ENCODE peak calls at places on chromosomes 13 and 19, in eight cellular contexts. D is kidney epithelial cell, M is fibroblast of lung, K is brain microvascular endothelial cell, G is right atrium auricular region, T is fibroblast of pulmonary artery, V is endodermal cell, C is HL-60. B is an unnamed sample.

GRCh38 chr13:34156841-34157365 is 339.0 kb downstream of the RFC3 start:
- DNase-seq in M (peak), D (peak), K (peak), G (peak), T (peak), V (peak), C (peak), B (peak)

GRCh38 chr13:50220938-50221337 is 205.7 kb downstream of the KCNRG start:
- DNase-seq in C (peak), V (no peak), M (no peak), T (no peak), D (no peak), K (no peak), G (no peak), B (no peak)

GRCh38 chr13:99749627-99750026 is 221.9 kb downstream of the ZIC5 start:
- DNase-seq in V (peak), G (no peak), K (peak), C (no peak), T (no peak), D (no peak), M (no peak), B (no peak)

GRCh38 chr13:69903081-69903480 is 204.5 kb upstream of the ATXN8OS start:
- DNase-seq in K (no peak), C (no peak), G (no peak), D (no peak), M (peak), T (no peak), V (no peak), B (no peak)

GRCh38 chr13:101655435-101655834 is 203.0 kb downstream of the ITGBL1 start:
- DNase-seq in V (no peak), D (no peak), K (no peak), C (no peak), G (no peak), T (no peak), M (peak), B (no peak)

GRCh38 chr13:75754936-75755335 is 118.8 kb downstream of the LMO7 start:
- DNase-seq in C (no peak), T (no peak), V (no peak), G (no peak), M (no peak), D (no peak), K (no peak), B (no peak)

GRCh38 chr13:86446311-86446710 is 647.1 kb upstream of the SLITRK6 start:
- DNase-seq in G (no peak), T (peak), V (peak), C (no peak), K (peak), D (no peak), M (peak), B (no peak)

GRCh38 chr19:480016-480855 is 16.1 kb upstream of the MADCAM1 start:
- DNase-seq in T (peak), M (peak), K (peak), C (peak), D (no peak), V (peak), G (peak), B (no peak)

GRCh38 chr13:34371108-34371507 is 553.2 kb downstream of the RFC3 start:
- DNase-seq in C (no peak), M (no peak), T (no peak), G (no peak), V (no peak), D (no peak), K (no peak), B (no peak)

GRCh38 chr13:48853381-48854102 is 122.2 kb upstream of the FNDC3A start:
- DNase-seq in C (no peak), V (no peak), K (peak), G (no peak), T (peak), D (peak), M (peak), B (no peak)

GRCh38 chr13:110326263-110326904 is 19.3 kb downstream of the COL4A2 start:
- DNase-seq in C (no peak), T (no peak), M (peak), V (peak), D (no peak), G (peak), K (no peak), B (no peak)

GRCh38 chr19:46192990-46193650 is 36.4 kb upstream of the IGFL1 start:
- DNase-seq in V (no peak), M (peak), C (peak), K (peak), T (peak), D (no peak), G (peak), B (no peak)

GRCh38 chr19:45446295-45446694 is 21.5 kb upstream of the FOSB start:
- DNase-seq in C (peak), M (peak), V (no peak), K (no peak), T (peak), G (no peak), D (no peak), B (no peak)

GRCh38 chr19:28244966-28245365 is 968.0 kb downstream of the UQCRFS1 start:
- DNase-seq in G (no peak), V (no peak), M (no peak), T (no peak), K (no peak), C (no peak), D (no peak), B (no peak)

GRCh38 chr19:28234637-28235036 is 978.3 kb downstream of the UQCRFS1 start:
- DNase-seq in G (no peak), C (no peak), D (peak), V (peak), K (peak), T (peak), M (peak), B (no peak)

GRCh38 chr19:28235606-28236125 is 977.3 kb downstream of the UQCRFS1 start:
- DNase-seq in M (peak), C (no peak), G (no peak), T (no peak), K (no peak), V (no peak), D (no peak), B (no peak)

GRCh38 chr19:28242317-28242927 is 970.5 kb downstream of the UQCRFS1 start:
- DNase-seq in D (no peak), G (no peak), T (peak), C (peak), M (peak), K (peak), V (peak), B (no peak)

GRCh38 chr19:28239270-28239669 is 973.7 kb downstream of the UQCRFS1 start:
- DNase-seq in G (no peak), C (no peak), M (no peak), D (no peak), V (peak), T (peak), K (no peak), B (no peak)
- TF ChIP-seq CTCF in G (no peak), C (no peak), M (no peak), D (peak), V (peak), T (peak), K (peak), B (no peak)

DNA sequence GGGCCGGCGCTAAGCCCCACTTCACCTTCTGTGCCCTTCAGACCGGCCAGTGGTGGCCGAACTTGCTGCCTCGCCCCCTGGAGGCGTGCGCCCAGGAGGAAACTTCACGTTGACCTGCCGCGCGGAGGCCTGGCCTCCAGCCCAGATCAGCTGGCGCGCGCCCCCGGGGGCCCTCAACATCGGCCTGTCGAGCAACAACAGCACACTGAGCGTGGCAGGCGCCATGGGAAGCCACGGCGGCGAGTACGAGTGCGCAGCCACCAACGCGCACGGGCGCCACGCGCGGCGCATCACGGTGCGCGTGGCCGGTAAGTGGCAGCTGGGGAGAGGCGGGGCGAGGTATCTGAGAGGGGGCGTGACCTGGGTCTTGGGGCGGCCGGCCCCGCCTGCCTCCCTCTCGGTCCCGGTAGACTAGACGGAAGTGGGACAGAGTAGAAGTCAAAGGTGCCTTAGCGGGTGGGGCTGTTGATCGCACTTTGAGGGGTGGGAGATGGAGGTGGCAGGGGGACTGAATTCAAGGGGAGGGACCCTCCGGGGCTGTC is 5.6 kb downstream of the ICAM5 start:
- DNase-seq in M (no peak), K (no peak), G (no peak), T (no peak), V (peak), C (no peak), D (no peak), B (no peak)
- H3K4me3 ChIP-seq in M (no peak), K (peak), G (peak), T (no peak), V (peak), C (peak), D (no peak), B (peak)

GRCh38 chr13:76974618-76974975 is 17.3 kb upstream of the CLN5 start:
- DNase-seq in T (no peak), V (no peak), D (no peak), G (no peak), M (no peak), K (no peak), C (no peak), B (no peak)

GRCh38 chr13:76976929-76977328 is 15.0 kb upstream of the CLN5 start:
- DNase-seq in C (no peak), T (no peak), D (no peak), V (no peak), K (no peak), G (no peak), M (no peak), B (no peak)

GRCh38 chr13:76973920-76974617 is 17.8 kb upstream of the CLN5 start:
- DNase-seq in M (no peak), D (no peak), V (no peak), C (no peak), T (no peak), K (no peak), G (no peak), B (no peak)

GRCh38 chr13:76976488-76976887 is 15.4 kb upstream of the CLN5 start:
- DNase-seq in D (peak), T (no peak), G (no peak), C (no peak), M (peak), V (no peak), K (peak), B (no peak)

DNA sequence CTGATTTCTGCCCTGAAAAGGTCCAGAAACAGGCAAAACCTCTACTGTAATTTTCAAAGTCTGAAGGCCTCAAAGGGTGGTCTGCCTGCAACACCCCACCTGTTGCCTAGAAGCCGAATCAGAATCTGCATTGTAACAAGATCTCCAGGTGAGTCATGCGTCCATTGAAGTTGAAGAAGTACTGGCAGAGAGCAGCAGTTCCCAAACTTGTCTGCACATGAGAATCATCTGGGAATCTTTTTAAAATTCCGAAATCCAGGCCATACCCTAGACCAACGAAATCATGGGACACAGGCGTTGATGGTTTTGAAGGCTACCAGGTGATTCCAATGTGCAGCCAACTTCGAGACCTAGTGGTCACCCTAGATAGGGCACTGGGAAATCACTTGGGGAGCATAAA is 16.0 kb upstream of the CLN5 start:
- DNase-seq in V (no peak), K (no peak), T (no peak), D (no peak), C (no peak), G (no peak), M (no peak), B (no peak)
- TF ChIP-seq CTCF in V (no peak), K (no peak), T (no peak), D (no peak), C (no peak), G (no peak), M (no peak), B (no peak)

GRCh38 chr19:55178781-55179569 is 1.1 kb downstream of the SYT5 start:
- DNase-seq in V (peak), M (peak), G (no peak), K (peak), T (peak), D (no peak), C (peak), B (peak)
- H3K4me3 ChIP-seq in V (peak), M (peak), G (peak), K (peak), T (peak), D (peak), C (no peak), B (peak)

GRCh38 chr13:44837250-44837649 is 152.0 kb downstream of the NUFIP1 start:
- DNase-seq in M (peak), T (peak), G (no peak), V (no peak), D (no peak), C (no peak), K (no peak), B (no peak)

GRCh38 chr13:44834404-44834803 is 154.9 kb downstream of the NUFIP1 start:
- DNase-seq in G (no peak), M (no peak), D (no peak), T (no peak), V (no peak), K (no peak), C (no peak), B (no peak)

GRCh38 chr13:44833626-44834025 is 155.6 kb downstream of the NUFIP1 start:
- DNase-seq in G (no peak), D (no peak), T (no peak), V (no peak), M (no peak), K (no peak), C (no peak), B (no peak)
- TF ChIP-seq CTCF in G (no peak), D (no peak), T (no peak), V (no peak), M (no peak), K (no peak), C (no peak), B (no peak)

DNA sequence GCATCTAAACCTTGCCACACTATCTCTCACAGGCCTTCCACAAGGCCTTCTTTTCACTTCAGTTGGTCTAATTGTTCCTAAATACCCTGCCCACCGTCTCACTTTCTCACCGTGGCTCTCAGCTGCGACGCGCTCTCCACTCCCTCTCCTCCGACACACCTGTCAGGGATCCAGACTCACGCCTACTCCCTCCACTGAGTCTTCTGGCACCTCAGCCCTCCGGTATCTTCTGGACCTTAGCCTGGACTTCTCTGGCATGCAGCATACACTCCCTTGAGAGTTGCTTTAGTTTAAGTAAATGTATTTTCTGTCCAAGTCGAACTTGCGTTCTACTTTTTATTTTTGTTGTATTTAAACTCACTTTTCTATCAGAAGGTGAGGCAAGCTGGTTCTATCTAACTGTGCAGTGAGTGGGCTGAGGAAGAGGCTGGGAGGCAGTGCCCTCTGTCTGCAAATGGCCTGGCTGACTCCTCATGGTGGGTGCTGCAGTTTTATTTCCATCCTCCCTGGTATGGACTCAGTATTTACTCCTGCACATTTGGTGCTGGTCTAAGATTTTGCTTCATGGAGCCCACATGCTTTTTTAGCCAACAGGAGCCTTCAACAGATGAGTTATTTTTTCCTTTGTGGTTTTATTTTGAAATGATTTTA is 28.5 kb upstream of the ARGLU1 start:
- DNase-seq in V (no peak), G (no peak), C (no peak), K (no peak), T (no peak), D (no peak), M (no peak), B (no peak)
- H3K4me3 ChIP-seq in V (no peak), G (no peak), C (no peak), K (no peak), T (no peak), D (no peak), M (peak), B (no peak)

GRCh38 chr19:33192010-33192409 is 2.1 kb upstream of the LRP3 start:
- DNase-seq in K (no peak), T (no peak), V (peak), G (no peak), C (no peak), M (no peak), D (no peak), B (no peak)
- TF ChIP-seq CTCF in K (peak), T (peak), V (peak), G (no peak), C (no peak), M (no peak), D (peak), B (peak)

B was measured in GM12864.